ENCODE peak calls at places on chromosomes 7 and 10, in four cellular contexts. E is neural progenitor cell, D is cardiac muscle cell, M is heart left ventricle. J is an unnamed sample. For H3K4me1, the result is how much of the 10 kb centered on the place peaks cover.

GRCh38 chr10:25405871-25406270 is 231.1 kb downstream of the GPR158 start:
- DNase-seq in E (no peak), D (peak), M (no peak), J (no peak)

GRCh38 chr7:30984359-30985107 is 20.8 kb downstream of the GHRHR start:
- DNase-seq in E (peak), D (peak), M (no peak), J (no peak)

GRCh38 chr7:111223802-111224253 is 132.9 kb downstream of the LRRN3 start:
- DNase-seq in E (no peak), D (no peak), M (no peak), J (no peak)

GRCh38 chr10:121886997-121887622 is 40.7 kb downstream of the ATE1 start:
- DNase-seq in E (peak), D (peak), M (peak), J (peak)

GRCh38 chr10:59880976-59881510 is 25.3 kb downstream of the CCDC6 start:
- DNase-seq in E (no peak), D (no peak), M (no peak), J (no peak)

GRCh38 chr10:101272229-101272868 is 43.1 kb upstream of the LBX1 start:
- DNase-seq in E (peak), D (peak), M (peak), J (peak)

GRCh38 chr10:47447740-47448139 is 36.2 kb downstream of the ANXA8 start:
- DNase-seq in E (no peak), D (no peak), M (no peak), J (no peak)

GRCh38 chr7:74183653-74184450 is 9.7 kb downstream of the EIF4H start:
- DNase-seq in E (peak), D (no peak), M (no peak), J (no peak)

GRCh38 chr10:28839600-28840007 is 162.3 kb downstream of the BAMBI start:
- DNase-seq in E (no peak), D (peak), M (peak), J (no peak)

GRCh38 chr7:1004018-1004880 is 21.3 kb downstream of the CYP2W1 start:
- DNase-seq in E (no peak), D (no peak), M (no peak), J (no peak)

GRCh38 chr7:117582219-117582704 is 102.4 kb downstream of the CFTR start:
- DNase-seq in E (peak), D (peak), M (no peak), J (peak)

GRCh38 chr7:90910136-90910535 is 314.0 kb downstream of the CDK14 start:
- DNase-seq in E (no peak), D (no peak), M (no peak), J (no peak)

GRCh38 chr7:128872394-128872824 is 9.8 kb downstream of the ATP6V1F start:
- DNase-seq in E (no peak), D (no peak), M (no peak), J (no peak)

GRCh38 chr10:84548869-84549268 is 220.5 kb downstream of the CCSER2 start:
- DNase-seq in E (peak), D (no peak), M (no peak), J (no peak)

GRCh38 chr7:98119257-98119918 is 12.7 kb downstream of the LMTK2 start:
- DNase-seq in E (no peak), D (peak), M (no peak), J (peak)

GRCh38 chr10:113219446-113219845 is 269.4 kb downstream of the TCF7L2 start:
- DNase-seq in E (no peak), D (no peak), M (no peak), J (no peak)

GRCh38 chr7:149794665-149795064 is 21.3 kb upstream of the ZNF467 start:
- DNase-seq in E (peak), D (no peak), M (no peak), J (no peak)

GRCh38 chr7:20218261-20218660 is 1.1 kb upstream of the MACC1 start:
- DNase-seq in E (no peak), D (no peak), M (no peak), J (no peak)

GRCh38 chr7:100080895-100081534 is 508 bp downstream of the ZNF3 start:
- DNase-seq in E (peak), D (no peak), M (no peak), J (no peak)

GRCh38 chr7:19376591-19376990 is 231.4 kb upstream of the FERD3L start:
- DNase-seq in E (no peak), D (peak), M (no peak), J (no peak)

GRCh38 chr7:44050915-44051560 is 6.5 kb downstream of the DBNL start:
- DNase-seq in E (no peak), D (no peak), M (no peak), J (no peak)

GRCh38 chr10:105398202-105398601 is 757.1 kb downstream of the SORCS3 start:
- DNase-seq in E (no peak), D (no peak), M (peak), J (no peak)

GRCh38 chr7:17299477-17299991 is 1.1 kb downstream of the AHR start:
- DNase-seq in E (no peak), D (peak), M (no peak), J (no peak)

GRCh38 chr7:139720705-139721231 is 57.0 kb downstream of the HIPK2 start:
- DNase-seq in E (no peak), D (no peak), M (no peak), J (no peak)

GRCh38 chr7:157940497-157940896 is 603.7 kb downstream of the DNAJB6 start:
- DNase-seq in E (no peak), D (no peak), M (no peak), J (no peak)

GRCh38 chr10:3169738-3170137 is 2.8 kb downstream of the PITRM1 start:
- DNase-seq in E (peak), D (no peak), M (no peak), J (no peak)

GRCh38 chr10:110680473-110681020 is 36.4 kb downstream of the RBM20 start:
- DNase-seq in E (no peak), D (no peak), M (no peak), J (no peak)

GRCh38 chr10:6121144-6121543 is 32.3 kb downstream of the RBM17 start:
- DNase-seq in E (no peak), D (no peak), M (no peak), J (no peak)

GRCh38 chr10:132837905-132838304 is 52.0 kb upstream of the NKX6-2 start:
- DNase-seq in E (no peak), D (no peak), M (no peak), J (no peak)

GRCh38 chr7:30474893-30475292 is 3.7 kb downstream of the NOD1 start:
- DNase-seq in E (no peak), D (peak), M (no peak), J (no peak)

GRCh38 chr10:110481948-110482347 is 15.8 kb upstream of the DUSP5 start:
- DNase-seq in E (no peak), D (no peak), M (no peak), J (no peak)

GRCh38 chr7:79452032-79452494 is 1.4 kb downstream of the MAGI2 start:
- DNase-seq in E (peak), D (peak), M (peak), J (peak)

GRCh38 chr7:111409714-111410422 is 152.4 kb downstream of the IMMP2L start:
- DNase-seq in E (no peak), D (peak), M (no peak), J (no peak)

GRCh38 chr10:44936314-44936975 is 23.2 kb upstream of the RASSF4 start:
- DNase-seq in E (no peak), D (no peak), M (no peak), J (no peak)

GRCh38 chr7:44154703-44155102 is 13.6 kb upstream of the MYL7 start:
- DNase-seq in E (no peak), D (no peak), M (no peak), J (no peak)

GRCh38 chr10:6721964-6722615 is 142.0 kb upstream of the PRKCQ start:
- DNase-seq in E (no peak), D (peak), M (no peak), J (no peak)

GRCh38 chr7:15866753-15867152 is 180.3 kb upstream of the MEOX2 start:
- DNase-seq in E (no peak), D (no peak), M (no peak), J (no peak)

GRCh38 chr10:27620425-27621397 is 116.6 kb downstream of the RAB18 start:
- DNase-seq in E (no peak), D (peak), M (no peak), J (peak)

GRCh38 chr7:141402277-141402996 is 148.8 kb upstream of the AGK start:
- DNase-seq in E (no peak), D (no peak), M (no peak), J (no peak)
- H3K4me1 ChIP-seq in E (under half), D (under half), M (under half), J (under half)

GRCh38 chr7:24831240-24831639 is 74.0 kb upstream of the GSDME start:
- DNase-seq in E (no peak), D (peak), M (no peak), J (no peak)

GRCh38 chr7:24829787-24830186 is 72.5 kb upstream of the GSDME start:
- DNase-seq in E (no peak), D (peak), M (no peak), J (no peak)

GRCh38 chr7:24828871-24829661 is 71.8 kb upstream of the GSDME start:
- DNase-seq in E (no peak), D (peak), M (no peak), J (no peak)

GRCh38 chr7:24827589-24827988 is 70.3 kb upstream of the GSDME start:
- DNase-seq in E (no peak), D (no peak), M (no peak), J (no peak)

GRCh38 chr7:24830440-24831050 is 73.3 kb upstream of the GSDME start:
- DNase-seq in E (no peak), D (no peak), M (no peak), J (no peak)
- H3K27ac ChIP-seq in E (no peak), D (no peak), M (peak), J (no peak)

GRCh38 chr10:18321371-18321770 is 181.1 kb downstream of the CACNB2 start:
- DNase-seq in E (no peak), D (no peak), M (no peak), J (no peak)

GRCh38 chr10:18325410-18325809 is 185.2 kb downstream of the CACNB2 start:
- DNase-seq in E (no peak), D (no peak), M (no peak), J (no peak)

DNA sequence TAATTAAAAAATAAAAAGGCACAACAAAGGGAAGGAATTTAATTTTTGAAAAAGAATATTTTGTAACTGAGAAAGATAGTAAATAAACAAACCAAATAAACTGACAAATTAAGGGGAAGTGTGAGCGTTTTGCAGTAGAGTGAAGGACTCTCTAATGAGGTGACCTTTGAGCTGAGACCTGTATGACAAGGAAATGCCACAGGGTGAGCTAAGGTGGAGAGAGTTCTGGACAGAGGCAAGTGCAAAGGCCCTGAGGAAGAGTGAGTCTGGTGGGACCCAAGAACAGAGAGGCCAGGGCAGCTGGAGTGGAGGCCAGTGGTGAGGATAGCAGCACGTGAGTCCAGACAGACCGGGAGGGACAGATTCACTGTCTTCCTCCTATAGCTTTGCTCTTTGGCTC is 179.4 kb downstream of the CACNB2 start:
- DNase-seq in E (no peak), D (no peak), M (no peak), J (no peak)
- H3K4me1 ChIP-seq in E (under half), D (under half), M (under half), J (under half)

GRCh38 chr10:97506214-97506991 is 7.7 kb downstream of the UBTD1 start:
- DNase-seq in E (no peak), D (no peak), M (no peak), J (no peak)
- H3K27ac ChIP-seq in E (no peak), D (no peak), M (no peak), J (no peak)

DNA sequence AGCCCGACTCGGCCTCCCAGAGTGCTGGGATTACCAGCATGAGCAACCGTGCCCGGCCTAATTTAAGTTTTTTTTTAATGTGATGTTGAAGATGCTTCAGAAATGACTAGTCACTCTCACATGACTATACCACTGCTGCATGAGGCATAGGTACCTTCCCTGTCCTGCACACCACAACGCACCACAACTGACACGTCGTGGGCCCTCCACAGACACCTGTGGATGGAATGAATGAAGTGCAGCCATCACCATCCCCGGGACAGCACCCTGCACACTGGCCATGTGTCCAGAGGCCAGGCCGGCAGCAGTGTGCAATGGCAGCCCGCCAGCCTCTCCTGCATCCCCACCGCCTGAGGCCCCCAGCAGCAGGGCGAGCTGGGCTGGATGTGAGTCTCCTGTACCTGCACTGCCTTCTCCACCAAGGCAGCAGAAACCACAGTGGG is 55.1 kb downstream of the VOPP1 start:
- DNase-seq in E (no peak), D (no peak), M (no peak), J (no peak)
- H3K4me1 ChIP-seq in E (under half), D (under half), M (under half), J (under half)

GRCh38 chr10:86075512-86075911 is 291.1 kb downstream of the GRID1 start:
- DNase-seq in E (no peak), D (no peak), M (no peak), J (no peak)

GRCh38 chr10:86077271-86077670 is 289.3 kb downstream of the GRID1 start:
- DNase-seq in E (no peak), D (no peak), M (no peak), J (no peak)

GRCh38 chr10:86078639-86079035 is 288.0 kb downstream of the GRID1 start:
- DNase-seq in E (no peak), D (no peak), M (no peak), J (no peak)

GRCh38 chr10:86079088-86079487 is 287.5 kb downstream of the GRID1 start:
- DNase-seq in E (no peak), D (peak), M (no peak), J (no peak)

DNA sequence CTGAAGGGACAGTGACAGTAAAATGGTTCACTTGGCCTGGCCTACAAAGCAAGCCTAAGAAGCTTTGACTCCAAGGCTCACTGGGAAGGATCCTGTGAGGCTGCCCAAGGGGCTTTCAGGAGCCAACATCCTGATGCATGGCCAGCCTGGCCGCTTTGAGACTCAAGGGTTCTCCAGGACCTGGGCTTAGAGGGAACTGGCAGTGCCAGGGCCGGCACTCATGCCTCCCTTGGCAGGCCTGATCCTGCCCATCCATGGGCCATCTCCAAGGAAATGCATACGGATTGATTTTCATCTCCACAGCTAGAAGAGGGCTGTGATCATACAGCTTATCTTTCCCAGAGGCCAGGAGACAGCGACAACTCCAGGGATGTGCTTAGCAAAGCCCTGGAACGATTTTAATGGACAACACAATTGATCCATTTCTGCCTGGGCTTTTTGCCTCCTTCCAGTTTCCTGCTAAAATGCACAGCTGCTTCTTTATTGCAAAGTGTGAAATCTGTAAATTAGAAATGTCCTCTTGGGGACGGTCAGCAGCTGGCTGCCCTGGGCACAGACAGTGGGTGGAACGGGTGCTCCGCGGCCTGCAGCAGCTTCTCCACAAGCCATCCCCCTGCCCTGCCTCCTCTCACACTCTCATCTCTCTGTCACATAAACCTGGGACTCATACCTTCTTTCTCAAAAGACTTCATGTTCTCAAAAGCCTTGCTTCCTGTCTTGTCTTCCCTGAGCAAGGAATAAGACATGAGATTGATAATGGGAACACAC is 288.5 kb downstream of the GRID1 start:
- DNase-seq in E (no peak), D (no peak), M (no peak), J (peak)
- H3K27ac ChIP-seq in E (no peak), D (no peak), M (no peak), J (no peak)

GRCh38 chr7:23237000-23237399 is 9.6 kb upstream of the GPNMB start:
- DNase-seq in E (no peak), D (no peak), M (no peak), J (no peak)
- H3K4me1 ChIP-seq in E (under half), D (under half), M (under half), J (under half)

DNA sequence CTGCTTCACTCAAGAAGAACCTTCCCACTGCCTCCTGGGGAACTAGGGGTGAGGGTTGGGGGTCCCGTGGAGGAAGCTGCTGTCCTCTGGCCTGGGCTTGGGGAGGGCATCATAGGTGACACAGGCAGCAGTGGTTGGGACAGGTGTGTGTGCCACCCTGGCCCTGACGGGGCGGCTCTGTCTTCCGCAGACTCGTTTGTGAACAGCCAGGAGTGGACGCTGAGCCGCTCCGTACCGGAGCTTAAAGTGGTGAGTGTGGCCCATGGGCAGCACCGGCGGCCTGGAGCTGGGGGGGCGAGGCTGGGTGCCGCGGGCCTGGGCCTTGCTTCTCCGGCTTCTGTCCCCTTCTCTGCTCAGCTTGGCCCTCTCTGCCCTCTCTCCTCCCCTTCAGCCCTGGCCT is 30.3 kb downstream of the AGAP3 start:
- DNase-seq in E (no peak), D (no peak), M (no peak), J (peak)
- H3K27ac ChIP-seq in E (no peak), D (no peak), M (no peak), J (peak)

GRCh38 chr10:61900829-61901783 is at the start of gene ARID5B:
- DNase-seq in E (peak), D (peak), M (peak), J (peak)
- H3K4me1 ChIP-seq in E (under half), D (under half), M (under half), J (under half)

J was measured in thyroid gland.